ENCODE peak calls at places on chromosome 9, in nine cellular contexts. K, A, E, J, O, X, Y, Q and V are unnamed samples. For H3K4me1, the result is how much of the 10 kb centered on the place peaks cover.

GRCh38 chr9:133974631-133975341 is 17.3 kb downstream of the VAV2 start:
- DNase-seq in Y (no peak), E (peak), J (no peak), A (no peak), K (no peak), O (no peak), Q (no peak), X (no peak), V (peak)

GRCh38 chr9:15136646-15137045 is 170.4 kb downstream of the TTC39B start:
- DNase-seq in Y (no peak), A (no peak), E (no peak), X (peak), O (no peak), Q (no peak), J (peak), K (no peak), V (no peak)

GRCh38 chr9:77092536-77092935 is 73.1 kb downstream of the FOXB2 start:
- DNase-seq in Y (no peak), Q (no peak), X (peak), O (no peak), K (no peak), A (no peak), J (no peak), E (no peak), V (no peak)

GRCh38 chr9:134800791-134801339 is 79.7 kb upstream of the FCN2 start:
- DNase-seq in K (peak), X (no peak), Y (peak), Q (no peak), A (peak), O (no peak), E (no peak), J (no peak), V (no peak)

GRCh38 chr9:83572524-83572923 is 34.3 kb upstream of the FRMD3 start:
- DNase-seq in X (no peak), K (no peak), Y (no peak), Q (no peak), J (no peak), E (no peak), O (no peak), A (no peak), V (no peak)

GRCh38 chr9:3074247-3074646 is 230.4 kb upstream of the PUM3 start:
- DNase-seq in Q (no peak), J (no peak), O (no peak), A (no peak), X (no peak), Y (no peak), K (no peak), E (no peak), V (no peak)

GRCh38 chr9:134406366-134407122 is 80.3 kb downstream of the RXRA start:
- DNase-seq in J (no peak), X (no peak), K (peak), Y (peak), A (peak), O (peak), E (peak), Q (no peak), V (no peak)

GRCh38 chr9:37542895-37543294 is 33.3 kb downstream of the FBXO10 start:
- DNase-seq in J (no peak), Q (no peak), X (no peak), Y (no peak), O (no peak), A (no peak), K (no peak), E (no peak), V (no peak)

GRCh38 chr9:19465571-19466267 is 56.9 kb downstream of the ACER2 start:
- DNase-seq in J (no peak), Q (no peak), E (no peak), A (no peak), Y (no peak), K (no peak), O (no peak), X (peak), V (no peak)

GRCh38 chr9:107707915-107708441 is 218.4 kb upstream of the KLF4 start:
- DNase-seq in Y (no peak), J (no peak), Q (no peak), O (no peak), E (no peak), A (no peak), X (no peak), K (no peak), V (no peak)

GRCh38 chr9:85158512-85158911 is 489.0 kb downstream of the NTRK2 start:
- DNase-seq in Q (no peak), X (no peak), Y (no peak), J (no peak), A (no peak), O (no peak), K (peak), E (no peak), V (no peak)

GRCh38 chr9:112180387-112180881 is 5.3 kb upstream of the SUSD1 start:
- DNase-seq in X (no peak), E (no peak), Q (peak), A (no peak), J (no peak), O (peak), Y (no peak), K (no peak), V (no peak)

GRCh38 chr9:21812415-21812814 is 10.0 kb downstream of the MTAP start:
- DNase-seq in Y (no peak), K (no peak), J (no peak), Q (no peak), E (no peak), X (no peak), O (peak), A (no peak), V (no peak)

GRCh38 chr9:21961569-21961968 is 32.6 kb downstream of the CDKN2A start:
- DNase-seq in A (no peak), X (no peak), K (no peak), Q (no peak), E (no peak), Y (no peak), J (no peak), O (no peak), V (no peak)

GRCh38 chr9:86867658-86868313 is 79.5 kb downstream of the GAS1 start:
- DNase-seq in K (no peak), O (no peak), A (no peak), X (peak), E (no peak), Y (no peak), J (no peak), Q (no peak), V (no peak)

GRCh38 chr9:16335788-16336580 is 534.5 kb downstream of the BNC2 start:
- DNase-seq in Y (peak), K (no peak), J (peak), X (no peak), E (peak), Q (no peak), A (peak), O (peak), V (peak)

GRCh38 chr9:130948266-130948665 is 9.2 kb upstream of the FIBCD1 start:
- DNase-seq in Q (no peak), A (no peak), J (no peak), E (no peak), O (no peak), Y (no peak), X (no peak), K (no peak), V (no peak)

GRCh38 chr9:77475641-77476473 is 172.3 kb downstream of the GNA14 start:
- DNase-seq in Q (no peak), A (no peak), X (no peak), J (no peak), K (no peak), O (no peak), E (no peak), Y (no peak), V (no peak)

GRCh38 chr9:113368348-113368747 is 8.4 kb downstream of the HDHD3 start:
- DNase-seq in O (no peak), J (no peak), Q (no peak), E (no peak), X (no peak), A (no peak), Y (no peak), K (no peak), V (no peak)

GRCh38 chr9:85723220-85723619 is 18.5 kb downstream of the AGTPBP1 start:
- DNase-seq in J (no peak), E (no peak), Y (peak), O (no peak), K (no peak), A (no peak), Q (peak), X (peak), V (no peak)

GRCh38 chr9:132588098-132588497 is 5.7 kb downstream of the BARHL1 start:
- DNase-seq in K (no peak), X (no peak), J (no peak), E (no peak), Y (no peak), A (no peak), Q (no peak), O (peak), V (no peak)

GRCh38 chr9:82488702-82489578 is 500.4 kb downstream of the SPATA31D1 start:
- DNase-seq in A (no peak), Q (no peak), K (peak), E (no peak), Y (peak), X (no peak), J (no peak), O (no peak), V (no peak)

GRCh38 chr9:92119581-92119980 is 4.4 kb upstream of the SPTLC1 start:
- DNase-seq in A (no peak), E (no peak), J (no peak), O (no peak), Q (no peak), X (no peak), K (no peak), Y (no peak), V (no peak)
- H3K4me1 ChIP-seq in A (under half), E (under half), J (under half), O (under half), Q (under half), X (under half), K (under half), Y (under half), V (under half)

GRCh38 chr9:136537896-136538598 is 7.8 kb downstream of the NOTCH1 start:
- DNase-seq in X (no peak), A (no peak), K (no peak), J (no peak), Y (no peak), E (no peak), O (no peak), Q (no peak), V (no peak)
- H3K4me1 ChIP-seq in X (under half), A (under half), K (under half), J (under half), Y (half or more), E (under half), O (under half), Q (half or more), V (half or more)

DNA sequence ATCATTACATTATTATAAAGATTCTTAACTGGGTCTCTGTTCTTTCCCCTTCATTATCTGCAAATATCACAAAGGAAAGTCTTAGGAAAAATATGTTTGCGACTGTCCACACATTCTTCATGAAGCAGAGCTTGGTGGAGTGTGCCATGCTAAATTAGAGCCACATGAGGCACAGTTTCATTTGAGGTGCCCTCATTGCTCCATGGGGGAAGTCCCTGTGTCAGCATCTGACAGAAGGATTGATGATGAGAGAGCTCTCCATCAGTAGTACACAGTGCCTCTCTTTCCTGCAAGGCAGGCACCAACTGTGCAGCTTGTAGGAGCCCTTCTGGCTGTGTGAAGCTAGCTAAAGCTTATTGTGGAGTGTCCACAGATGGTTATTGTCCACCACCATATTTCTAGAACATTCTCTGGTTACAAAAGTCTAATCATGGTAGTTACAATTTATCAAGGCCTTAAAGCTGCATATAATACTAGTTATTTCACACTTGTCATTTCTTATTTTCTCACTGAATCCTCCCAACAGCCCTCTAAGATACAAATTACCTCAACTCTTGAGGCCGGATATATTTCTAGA is 63.9 kb downstream of the C9orf152 start:
- DNase-seq in Q (no peak), J (no peak), K (no peak), A (no peak), O (no peak), X (no peak), Y (no peak), E (no peak), V (no peak)
- H3K4me1 ChIP-seq in Q (under half), J (under half), K (under half), A (half or more), O (under half), X (under half), Y (half or more), E (under half), V (under half)

GRCh38 chr9:110047232-110047954 is 160.6 kb downstream of the C9orf152 start:
- DNase-seq in E (no peak), O (no peak), X (peak), K (no peak), J (no peak), Q (no peak), Y (no peak), A (no peak), V (no peak)
- H3K4me1 ChIP-seq in E (under half), O (under half), X (under half), K (under half), J (under half), Q (under half), Y (under half), A (under half), V (under half)